ENCODE peak calls at places on chromosomes 2 and 18, in four cellular contexts. I is DMS153; Z is neural progenitor cell; X is naive thymus-derived CD8-positive, alpha-beta T cell. U is an unnamed sample.

GRCh38 chr2:8888963-8889362 is 51.5 kb upstream of the KIDINS220 start:
- DNase-seq in I (no peak), Z (peak), X (no peak), U (no peak)

GRCh38 chr2:146579154-146579930 is 1265.5 kb upstream of the ACVR2A start:
- DNase-seq in I (no peak), Z (no peak), X (no peak), U (no peak)

GRCh38 chr2:131035826-131036231 is 57.4 kb downstream of the FAM168B start:
- DNase-seq in I (no peak), Z (no peak), X (no peak), U (no peak)

GRCh38 chr18:76847926-76848325 is 25.6 kb downstream of the ZNF236 start:
- DNase-seq in I (no peak), Z (peak), X (no peak), U (no peak)

GRCh38 chr2:83365476-83365875 is 1093.6 kb downstream of the SUCLG1 start:
- DNase-seq in I (no peak), Z (no peak), X (no peak), U (no peak)

GRCh38 chr2:202491514-202491913 is 115.4 kb downstream of the BMPR2 start:
- DNase-seq in I (no peak), Z (no peak), X (no peak), U (no peak)

GRCh38 chr2:215960825-215961224 is 52.5 kb downstream of the MREG start:
- DNase-seq in I (no peak), Z (no peak), X (no peak), U (no peak)

GRCh38 chr2:127618551-127618950 is 27.4 kb upstream of the GPR17 start:
- DNase-seq in I (no peak), Z (no peak), X (no peak), U (no peak)

GRCh38 chr2:61439241-61440002 is 31.5 kb downstream of the USP34 start:
- DNase-seq in I (no peak), Z (no peak), X (no peak), U (no peak)

GRCh38 chr2:5391361-5391760 is 300.8 kb upstream of the SOX11 start:
- DNase-seq in I (peak), Z (no peak), X (no peak), U (no peak)

GRCh38 chr18:27661320-27662049 is 476.4 kb upstream of the CHST9 start:
- DNase-seq in I (no peak), Z (peak), X (no peak), U (no peak)

GRCh38 chr2:164542584-164543021 is 78.7 kb downstream of the GRB14 start:
- DNase-seq in I (peak), Z (no peak), X (no peak), U (peak)

GRCh38 chr2:235952714-235953113 is 215.5 kb downstream of the GBX2 start:
- DNase-seq in I (no peak), Z (no peak), X (no peak), U (no peak)

GRCh38 chr2:86337235-86338099 is at the start of gene REEP1:
- DNase-seq in I (no peak), Z (peak), X (peak), U (no peak)